ENCODE peak calls at places on chromosomes 6 and 20, in four cellular contexts. R is psoas muscle, V is mesenteric fat pad, J is SK-MEL-5. C is an unnamed sample.

GRCh38 chr6:113763311-113763766 is 93.8 kb upstream of the MARCKS start:
- DNase-seq in R (no peak), V (no peak), J (no peak), C (no peak)

GRCh38 chr6:85945454-85946185 is 302.9 kb upstream of the SYNCRIP start:
- DNase-seq in R (no peak), V (no peak), J (no peak), C (no peak)

GRCh38 chr6:133026705-133027104 is 212.3 kb downstream of the RPS12 start:
- DNase-seq in R (no peak), V (no peak), J (no peak), C (no peak)

GRCh38 chr20:18702736-18703135 is 110.8 kb upstream of the SCP2D1 start:
- DNase-seq in R (peak), V (no peak), J (no peak), C (no peak)

GRCh38 chr6:108106261-108106660 is 31.7 kb upstream of the OSTM1 start:
- DNase-seq in R (no peak), V (no peak), J (no peak), C (no peak)

GRCh38 chr6:101399627-101399955 is 6.1 kb downstream of the GRIK2 start:
- DNase-seq in R (no peak), V (no peak), J (no peak), C (no peak)

GRCh38 chr20:2596673-2597279 is 55.7 kb upstream of the NOP56 start:
- DNase-seq in R (no peak), V (no peak), J (no peak), C (no peak)

GRCh38 chr6:6996124-6996523 is 111.6 kb upstream of the RREB1 start:
- DNase-seq in R (no peak), V (no peak), J (no peak), C (no peak)

GRCh38 chr6:15148356-15149058 is 97.4 kb upstream of the JARID2 start:
- DNase-seq in R (no peak), V (no peak), J (peak), C (peak)

GRCh38 chr6:160962835-160963623 is 28.5 kb upstream of the MAP3K4 start:
- DNase-seq in R (no peak), V (no peak), J (no peak), C (no peak)

GRCh38 chr20:2470051-2470431 is 548 bp downstream of the SNRPB start:
- DNase-seq in R (peak), V (no peak), J (peak), C (no peak)

GRCh38 chr20:10611357-10611756 is 62.4 kb downstream of the JAG1 start:
- DNase-seq in R (peak), V (no peak), J (peak), C (no peak)

GRCh38 chr6:21171801-21172200 is 421.8 kb upstream of the SOX4 start:
- DNase-seq in R (no peak), V (no peak), J (no peak), C (no peak)

GRCh38 chr6:20447157-20447556 is 45.5 kb downstream of the E2F3 start:
- DNase-seq in R (no peak), V (no peak), J (no peak), C (no peak)

GRCh38 chr6:132758689-132759088 is 985 bp upstream of the VNN2 start:
- DNase-seq in R (no peak), V (no peak), J (no peak), C (no peak)

GRCh38 chr20:38146156-38146555 is 18.9 kb downstream of the TGM2 start:
- DNase-seq in R (no peak), V (no peak), J (no peak), C (no peak)

GRCh38 chr6:126955621-126956020 is 162.8 kb upstream of the RSPO3 start:
- DNase-seq in R (no peak), V (no peak), J (no peak), C (no peak)

GRCh38 chr6:89803271-89803670 is 16.3 kb downstream of the MDN1 start:
- DNase-seq in R (no peak), V (no peak), J (no peak), C (no peak)

GRCh38 chr20:64242797-64243475 is 12.6 kb upstream of the PCMTD2 start:
- DNase-seq in R (no peak), V (peak), J (no peak), C (no peak)

GRCh38 chr20:1944345-1945099 is 49.3 kb downstream of the SIRPA start:
- DNase-seq in R (no peak), V (peak), J (no peak), C (no peak)

GRCh38 chr6:161635975-161636374 is 362.1 kb upstream of the AGPAT4 start:
- DNase-seq in R (no peak), V (no peak), J (no peak), C (no peak)

GRCh38 chr20:15942130-15942529 is 631.1 kb downstream of the KIF16B start:
- DNase-seq in R (no peak), V (no peak), J (no peak), C (no peak)

GRCh38 chr6:84072452-84072997 is 39.0 kb downstream of the MRAP2 start:
- DNase-seq in R (no peak), V (no peak), J (no peak), C (no peak)

GRCh38 chr20:51860015-51860882 is 57.9 kb upstream of the SALL4 start:
- DNase-seq in R (no peak), V (no peak), J (no peak), C (peak)

C was measured in AG04450.